ENCODE peak calls at places on chromosomes 6 and 20, in six cellular contexts. I is heart left ventricle, Z is A549, Q is K562, Y is body of pancreas, B is uterus. L is an unnamed sample.

GRCh38 chr20:1122388-1123315 is 4.2 kb downstream of the PSMF1 start:
- DNase-seq in I (no peak), Z (no peak), Q (no peak), Y (peak), B (no peak), L (no peak)

GRCh38 chr6:161199845-161200244 is 74.0 kb downstream of the AGPAT4 start:
- DNase-seq in I (no peak), Z (no peak), Q (no peak), Y (no peak), B (no peak), L (no peak)

GRCh38 chr6:23728707-23729106 is 397.3 kb upstream of the NRSN1 start:
- DNase-seq in I (no peak), Z (no peak), Q (no peak), Y (no peak), B (no peak), L (no peak)

GRCh38 chr6:75975904-75976303 is 96.6 kb downstream of the IMPG1 start:
- DNase-seq in I (no peak), Z (no peak), Q (no peak), Y (no peak), B (no peak), L (no peak)

GRCh38 chr6:16694789-16695188 is 66.5 kb downstream of the ATXN1 start:
- DNase-seq in I (no peak), Z (no peak), Q (no peak), Y (no peak), B (no peak), L (no peak)

GRCh38 chr6:14775528-14775927 is 470.3 kb upstream of the JARID2 start:
- DNase-seq in I (no peak), Z (no peak), Q (no peak), Y (no peak), B (no peak), L (no peak)

GRCh38 chr6:77337392-77337791 is 125.9 kb downstream of the HTR1B start:
- DNase-seq in I (no peak), Z (no peak), Q (no peak), Y (no peak), B (no peak), L (no peak)

GRCh38 chr6:84867521-84867920 is 103.1 kb upstream of the TBX18 start:
- DNase-seq in I (no peak), Z (no peak), Q (no peak), Y (no peak), B (no peak), L (no peak)

GRCh38 chr20:6886065-6886729 is 118.7 kb downstream of the BMP2 start:
- DNase-seq in I (no peak), Z (no peak), Q (no peak), Y (no peak), B (no peak), L (no peak)

GRCh38 chr20:48404598-48404997 is 423.2 kb downstream of the PREX1 start:
- DNase-seq in I (no peak), Z (peak), Q (peak), Y (no peak), B (no peak), L (no peak)

GRCh38 chr6:5435449-5435848 is 174.1 kb downstream of the FARS2 start:
- DNase-seq in I (no peak), Z (no peak), Q (no peak), Y (no peak), B (no peak), L (no peak)

GRCh38 chr6:136711644-136712043 is 80.6 kb downstream of the MAP3K5 start:
- DNase-seq in I (no peak), Z (no peak), Q (no peak), Y (no peak), B (no peak), L (no peak)

GRCh38 chr6:13273931-13274706 is 54.2 kb downstream of the TBC1D7 start:
- DNase-seq in I (peak), Z (no peak), Q (peak), Y (no peak), B (no peak), L (peak)

GRCh38 chr6:48959401-48960060 is 503.5 kb downstream of the MMUT start:
- DNase-seq in I (no peak), Z (no peak), Q (no peak), Y (no peak), B (no peak), L (no peak)

GRCh38 chr6:20310185-20310584 is 91.5 kb upstream of the E2F3 start:
- DNase-seq in I (no peak), Z (no peak), Q (no peak), Y (no peak), B (no peak), L (no peak)

GRCh38 chr6:106519460-106520394 is 109.6 kb downstream of the RTN4IP1 start:
- DNase-seq in I (peak), Z (peak), Q (peak), Y (no peak), B (peak), L (peak)

GRCh38 chr6:102114402-102114801 is 720.9 kb downstream of the GRIK2 start:
- DNase-seq in I (no peak), Z (no peak), Q (no peak), Y (no peak), B (no peak), L (no peak)

GRCh38 chr20:58923117-58923712 is 57.8 kb upstream of the NELFCD start:
- DNase-seq in I (no peak), Z (no peak), Q (no peak), Y (no peak), B (no peak), L (no peak)

GRCh38 chr20:23826541-23827018 is at the start of gene CST2:
- DNase-seq in I (no peak), Z (no peak), Q (no peak), Y (no peak), B (no peak), L (no peak)

GRCh38 chr6:26284537-26285142 is 80.4 kb upstream of the BTN3A2 start:
- DNase-seq in I (peak), Z (no peak), Q (no peak), Y (peak), B (peak), L (peak)

DNA sequence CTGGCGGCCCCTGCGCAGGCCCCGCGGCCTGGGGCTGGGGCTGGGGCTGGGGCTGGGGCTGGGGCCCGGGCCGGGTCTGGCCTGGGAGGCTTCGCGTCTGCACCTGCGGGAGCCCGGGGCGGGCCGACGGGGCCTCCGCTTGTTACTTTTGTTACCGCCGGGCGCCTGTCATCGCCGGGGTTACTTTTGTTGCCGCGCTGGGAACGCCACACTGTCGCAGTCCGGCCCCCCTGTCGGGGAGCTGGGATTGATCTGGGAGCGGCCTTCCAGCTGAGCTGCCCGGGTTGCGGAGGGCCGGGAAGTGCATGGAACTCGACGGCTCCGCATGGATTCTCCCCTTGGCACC is 703 bp downstream of the OGFR start:
- DNase-seq in I (no peak), Z (no peak), Q (no peak), Y (peak), B (no peak), L (peak)
- TF ChIP-seq POLR2A in I (no peak), Z (no peak), Q (no peak), Y (no peak), B (no peak), L (no peak)

GRCh38 chr20:45097485-45098095 is 3.3 kb downstream of the KCNS1 start:
- DNase-seq in I (no peak), Z (no peak), Q (no peak), Y (peak), B (no peak), L (peak)
- TF ChIP-seq CTCF in I (no peak), Z (no peak), Q (no peak), Y (peak), B (no peak), L (peak)

DNA sequence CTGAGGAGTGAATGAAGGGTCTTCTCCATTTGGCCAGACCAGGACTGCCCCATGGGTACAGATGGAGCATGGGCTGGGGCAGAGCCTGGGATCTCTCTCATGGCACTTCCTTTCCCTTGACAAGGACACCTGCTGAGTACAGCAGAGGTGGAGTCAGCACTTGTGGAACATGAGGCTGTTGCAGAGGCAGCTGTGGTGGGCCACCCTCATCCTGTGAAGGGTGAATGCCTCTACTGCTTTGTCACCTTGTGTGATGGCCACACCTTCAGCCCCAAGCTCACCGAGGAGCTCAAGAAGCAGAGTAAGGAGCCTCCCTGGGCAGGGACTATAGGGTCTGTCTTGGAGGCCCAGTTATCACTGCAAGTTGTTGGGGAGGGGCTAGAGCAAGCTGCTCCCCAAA is 29.6 kb downstream of the GSS start:
- DNase-seq in I (no peak), Z (no peak), Q (no peak), Y (no peak), B (no peak), L (no peak)
- TF ChIP-seq POLR2A in I (no peak), Z (no peak), Q (no peak), Y (no peak), B (no peak), L (no peak)

DNA sequence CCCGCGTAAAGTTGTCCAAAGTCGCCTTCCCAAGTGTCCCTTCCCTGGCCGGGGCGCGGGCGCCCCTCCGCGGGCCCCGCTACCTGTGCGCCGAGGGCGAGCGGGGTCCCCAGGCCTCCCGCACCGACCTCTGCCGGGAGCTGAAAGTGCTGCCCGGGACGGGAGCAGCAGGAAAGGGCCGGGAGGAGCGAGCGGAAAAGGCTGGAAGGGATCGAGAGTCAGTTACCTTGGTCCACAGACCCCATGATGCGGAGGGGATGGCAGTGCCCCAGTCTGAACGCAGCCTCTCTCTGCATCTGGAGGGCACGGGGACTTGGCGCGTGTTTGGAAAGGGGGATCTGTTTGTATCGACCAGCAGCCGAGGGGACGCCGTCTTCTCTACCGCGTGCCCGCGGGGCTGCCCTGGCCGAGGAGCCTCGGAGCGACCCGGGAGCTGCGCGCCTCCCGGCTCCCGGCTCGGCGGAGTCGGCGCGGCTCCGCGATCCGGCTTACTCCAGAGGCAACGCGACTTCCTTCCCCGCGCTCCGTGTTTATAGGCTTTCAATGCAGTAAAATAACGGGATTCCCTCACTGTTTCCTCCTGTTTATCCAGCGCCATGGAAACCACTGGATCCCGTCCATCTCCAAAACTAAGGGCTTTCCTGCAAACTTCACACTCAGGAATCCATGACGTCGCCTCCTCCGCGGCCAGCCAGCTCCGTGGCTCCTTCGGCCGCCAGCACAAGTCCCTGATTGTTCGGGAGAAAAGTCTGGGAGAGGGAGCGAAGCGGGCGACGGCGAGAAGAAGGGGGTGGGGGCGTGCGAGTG is 20.0 kb upstream of the NFATC2 start:
- DNase-seq in I (peak), Z (peak), Q (peak), Y (peak), B (peak), L (peak)
- TF ChIP-seq CTCF in I (no peak), Z (peak), Q (peak), Y (no peak), B (no peak), L (peak)

GRCh38 chr6:30726506-30727413 is 6.6 kb downstream of the TUBB start:
- DNase-seq in I (no peak), Z (no peak), Q (no peak), Y (no peak), B (no peak), L (peak)

GRCh38 chr6:30727920-30728605 is 7.9 kb downstream of the TUBB start:
- DNase-seq in I (no peak), Z (no peak), Q (no peak), Y (no peak), B (no peak), L (peak)

GRCh38 chr6:30722280-30723112 is 2.3 kb downstream of the TUBB start:
- DNase-seq in I (peak), Z (peak), Q (peak), Y (peak), B (peak), L (peak)

GRCh38 chr6:30724906-30725667 is 4.9 kb downstream of the TUBB start:
- DNase-seq in I (no peak), Z (no peak), Q (no peak), Y (no peak), B (no peak), L (peak)

GRCh38 chr6:30725713-30726505 is 5.8 kb downstream of the TUBB start:
- DNase-seq in I (no peak), Z (no peak), Q (no peak), Y (no peak), B (no peak), L (peak)
- TF ChIP-seq POLR2A in I (no peak), Z (no peak), Q (peak), Y (no peak), B (no peak), L (no peak)

DNA sequence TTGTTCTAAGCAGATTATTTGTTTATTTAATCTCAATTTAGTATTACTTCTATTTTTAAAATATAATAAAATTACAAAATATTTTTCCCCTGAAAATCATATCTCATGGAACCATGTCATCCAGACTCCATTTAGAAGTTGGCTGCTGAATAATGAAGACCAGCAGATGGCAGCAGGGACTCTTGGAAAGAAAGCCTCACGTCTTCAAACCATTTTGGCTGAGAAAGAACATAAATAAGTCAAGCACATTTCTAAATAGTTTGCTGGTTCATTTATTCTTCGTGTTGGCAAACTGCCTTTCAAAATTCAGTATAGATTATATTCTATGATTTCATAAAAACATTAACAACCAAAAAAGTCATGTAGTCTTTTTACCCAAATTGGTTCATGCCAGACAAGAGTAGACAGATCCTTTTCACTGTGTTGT is 71.7 kb downstream of the RCAN2 start:
- DNase-seq in I (no peak), Z (peak), Q (peak), Y (peak), B (peak), L (no peak)
- TF ChIP-seq CTCF in I (peak), Z (peak), Q (peak), Y (peak), B (peak), L (peak)

GRCh38 chr6:163413054-163413344 is 1.5 kb upstream of the QKI start:
- DNase-seq in I (no peak), Z (no peak), Q (no peak), Y (no peak), B (no peak), L (no peak)

GRCh38 chr6:163412345-163412744 is 2.2 kb upstream of the QKI start:
- DNase-seq in I (no peak), Z (no peak), Q (no peak), Y (no peak), B (no peak), L (no peak)

GRCh38 chr6:163414117-163414366 is 476 bp upstream of the QKI start:
- DNase-seq in I (no peak), Z (no peak), Q (no peak), Y (no peak), B (no peak), L (peak)

GRCh38 chr6:163414367-163415175 is at the start of gene QKI:
- DNase-seq in I (peak), Z (no peak), Q (peak), Y (peak), B (peak), L (peak)

GRCh38 chr6:163413345-163414116 is 987 bp upstream of the QKI start:
- DNase-seq in I (peak), Z (peak), Q (peak), Y (peak), B (peak), L (peak)
- TF ChIP-seq POLR2A in I (peak), Z (peak), Q (peak), Y (peak), B (peak), L (peak)

GRCh38 chr6:141790921-141791320 is 341.8 kb upstream of the GJE1 start:
- DNase-seq in I (no peak), Z (no peak), Q (no peak), Y (no peak), B (no peak), L (no peak)
- TF ChIP-seq CTCF in I (no peak), Z (no peak), Q (no peak), Y (no peak), B (no peak), L (no peak)

DNA sequence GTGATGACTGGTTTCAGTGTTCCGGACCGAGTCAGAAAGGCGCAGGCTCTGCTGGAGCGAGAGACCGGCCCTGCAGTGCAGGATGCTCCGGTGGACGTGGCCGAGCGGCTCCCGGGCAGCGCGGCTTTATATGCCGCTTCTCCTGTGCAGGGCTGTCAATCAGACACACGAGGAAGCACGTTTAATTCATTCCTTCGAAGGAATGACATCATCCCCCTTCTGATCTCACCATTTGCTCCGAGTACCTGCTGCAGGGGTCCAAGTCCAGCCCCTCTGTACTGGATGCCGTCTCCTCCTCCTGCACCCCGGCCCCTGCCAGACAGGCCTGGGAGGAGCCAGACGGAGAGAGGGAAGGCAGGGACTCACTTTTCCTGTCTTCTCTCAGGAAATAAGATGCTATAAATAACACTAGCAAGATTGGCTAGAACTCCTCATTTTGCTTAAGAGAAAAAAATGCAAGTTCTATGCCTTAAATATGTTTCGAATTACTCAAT is at the start of gene THBS2:
- DNase-seq in I (peak), Z (no peak), Q (no peak), Y (no peak), B (peak), L (no peak)
- TF ChIP-seq POLR2A in I (peak), Z (no peak), Q (no peak), Y (no peak), B (peak), L (no peak)

DNA sequence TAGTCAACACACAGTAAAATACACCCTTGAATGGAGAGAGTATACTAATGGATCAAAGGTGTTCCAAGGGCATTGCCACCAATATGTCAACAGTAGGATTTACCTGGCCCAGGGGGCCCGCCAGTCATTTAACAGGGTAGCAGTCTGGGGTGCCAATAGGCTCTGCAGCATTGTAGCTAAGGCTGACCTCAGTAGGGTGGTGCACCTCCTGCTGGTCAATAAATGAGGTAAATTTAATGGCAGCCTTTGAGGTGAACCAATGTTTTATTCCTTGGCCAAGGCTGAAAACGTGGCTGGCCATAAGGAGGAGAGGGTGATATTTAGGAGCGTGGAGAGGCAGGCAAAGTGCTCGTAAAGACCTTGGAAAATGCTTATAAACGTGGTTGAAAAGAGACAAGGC is 147.2 kb downstream of the RPS12 start:
- DNase-seq in I (no peak), Z (no peak), Q (peak), Y (no peak), B (no peak), L (no peak)
- TF ChIP-seq CTCF in I (no peak), Z (no peak), Q (peak), Y (no peak), B (no peak), L (no peak)

L was measured in spleen.